ENCODE peak calls at places on chromosomes 2 and 18, in five cellular contexts. W is colonic mucosa, L is A549, X is endothelial cell of umbilical vein, D is dorsolateral prefrontal cortex. N is an unnamed sample.
A peak's percentile ranks its signal among the peaks of the same experiment; 100 is the strongest.

GRCh38 chr2:38336619-38337018 is 40.5 kb downstream of the ATL2 start:
- DNase-seq in L (no peak), W (no peak), D (no peak), X (no peak), N (no peak)

GRCh38 chr2:173652731-173653426 is 298.2 kb downstream of the CDCA7 start:
- DNase-seq in X (peak; percentile 18), D (no peak), W (no peak), L (peak; percentile 83), N (no peak)

GRCh38 chr18:24683965-24684364 is 223.5 kb downstream of the HRH4 start:
- DNase-seq in W (no peak), L (no peak), X (no peak), D (no peak), N (no peak)

GRCh38 chr2:232061265-232061664 is 99.8 kb downstream of the DIS3L2 start:
- DNase-seq in L (no peak), X (peak; percentile 55), D (no peak), W (no peak), N (no peak)

GRCh38 chr2:15040429-15041084 is 408.0 kb downstream of the LRATD1 start:
- DNase-seq in D (no peak), L (no peak), W (no peak), X (no peak), N (no peak)

GRCh38 chr18:74587446-74587845 is 10.2 kb upstream of the ZNF407 start:
- DNase-seq in W (no peak), D (no peak), X (no peak), L (no peak), N (no peak)

GRCh38 chr2:143694335-143694734 is 565.1 kb downstream of the ARHGAP15 start:
- DNase-seq in X (no peak), L (no peak), D (no peak), W (no peak), N (no peak)

GRCh38 chr2:63719052-63719451 is 122.6 kb upstream of the UGP2 start:
- DNase-seq in W (no peak), D (no peak), L (no peak), X (no peak), N (no peak)

GRCh38 chr2:159249955-159250723 is 36.4 kb downstream of the WDSUB1 start:
- DNase-seq in W (peak; percentile 75), L (no peak), D (peak; percentile 53), X (peak; percentile 88), N (no peak)

GRCh38 chr2:233965032-233965614 is 48.0 kb downstream of the TRPM8 start:
- DNase-seq in L (no peak), D (no peak), X (no peak), W (no peak), N (no peak)

GRCh38 chr2:26182441-26182840 is 9.6 kb downstream of the GAREM2 start:
- DNase-seq in D (no peak), X (no peak), W (no peak), L (no peak), N (no peak)

GRCh38 chr2:105999590-105999989 is 194.5 kb downstream of the UXS1 start:
- DNase-seq in L (no peak), X (no peak), D (no peak), W (no peak), N (no peak)

GRCh38 chr18:44579745-44580144 is 100.9 kb upstream of the SETBP1 start:
- DNase-seq in D (no peak), X (no peak), L (no peak), W (no peak), N (no peak)

GRCh38 chr2:48398285-48399135 is 131.4 kb upstream of the STON1 start:
- DNase-seq in L (no peak), W (no peak), D (no peak), X (no peak), N (no peak)

GRCh38 chr18:78128004-78128403 is 851.6 kb upstream of the SALL3 start:
- DNase-seq in L (no peak), W (no peak), X (no peak), D (no peak), N (no peak)

GRCh38 chr2:176907341-176907740 is 305.3 kb upstream of the HNRNPA3 start:
- DNase-seq in L (no peak), W (no peak), D (no peak), X (no peak), N (no peak)

GRCh38 chr2:176913955-176914354 is 298.6 kb upstream of the HNRNPA3 start:
- DNase-seq in D (no peak), W (no peak), X (no peak), L (no peak), N (no peak)

GRCh38 chr2:176910828-176911227 is 301.8 kb upstream of the HNRNPA3 start:
- DNase-seq in W (no peak), D (no peak), X (no peak), L (no peak), N (no peak)
- H3K4me3 ChIP-seq in W (no peak overlapping the region), D (no peak overlapping the region), X (no peak overlapping the region), L (no peak overlapping the region), N (no peak overlapping the region)

DNA sequence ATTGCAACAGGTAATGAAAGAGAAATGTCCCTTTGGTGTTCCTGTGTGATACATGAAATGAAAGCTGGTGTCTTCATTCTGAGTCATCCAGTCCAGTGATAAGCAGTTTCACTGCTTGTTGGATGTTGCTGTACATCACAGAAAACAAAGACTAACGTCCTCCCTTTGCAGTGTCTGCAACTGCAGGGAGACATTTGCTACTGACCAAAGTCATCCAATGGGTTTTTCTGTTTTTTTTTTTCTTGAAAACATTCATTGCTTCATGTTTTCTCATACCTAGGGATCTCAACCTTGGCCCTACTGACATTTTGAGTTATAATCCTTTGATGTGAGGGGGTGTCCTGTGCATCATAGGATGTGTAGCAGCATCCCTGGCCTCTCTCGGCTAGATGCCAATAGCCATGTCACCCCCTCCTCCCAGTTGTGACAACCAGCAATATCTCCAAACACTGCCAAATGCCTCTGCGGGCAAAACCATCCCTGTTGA is 63.6 kb upstream of the FZD5 start:
- DNase-seq in D (no peak), W (no peak), X (no peak), L (no peak), N (no peak)
- TF ChIP-seq CTCF in D (no peak), W (no peak), X (no peak), L (no peak), N (no peak)

GRCh38 chr2:237689569-237690131 is 62.3 kb downstream of the LRRFIP1 start:
- DNase-seq in D (no peak), L (no peak), X (no peak), W (peak; percentile 77), N (no peak)
- H3K4me3 ChIP-seq in D (no peak overlapping the region), L (no peak overlapping the region), X (no peak overlapping the region), W (no peak overlapping the region), N (no peak overlapping the region)

DNA sequence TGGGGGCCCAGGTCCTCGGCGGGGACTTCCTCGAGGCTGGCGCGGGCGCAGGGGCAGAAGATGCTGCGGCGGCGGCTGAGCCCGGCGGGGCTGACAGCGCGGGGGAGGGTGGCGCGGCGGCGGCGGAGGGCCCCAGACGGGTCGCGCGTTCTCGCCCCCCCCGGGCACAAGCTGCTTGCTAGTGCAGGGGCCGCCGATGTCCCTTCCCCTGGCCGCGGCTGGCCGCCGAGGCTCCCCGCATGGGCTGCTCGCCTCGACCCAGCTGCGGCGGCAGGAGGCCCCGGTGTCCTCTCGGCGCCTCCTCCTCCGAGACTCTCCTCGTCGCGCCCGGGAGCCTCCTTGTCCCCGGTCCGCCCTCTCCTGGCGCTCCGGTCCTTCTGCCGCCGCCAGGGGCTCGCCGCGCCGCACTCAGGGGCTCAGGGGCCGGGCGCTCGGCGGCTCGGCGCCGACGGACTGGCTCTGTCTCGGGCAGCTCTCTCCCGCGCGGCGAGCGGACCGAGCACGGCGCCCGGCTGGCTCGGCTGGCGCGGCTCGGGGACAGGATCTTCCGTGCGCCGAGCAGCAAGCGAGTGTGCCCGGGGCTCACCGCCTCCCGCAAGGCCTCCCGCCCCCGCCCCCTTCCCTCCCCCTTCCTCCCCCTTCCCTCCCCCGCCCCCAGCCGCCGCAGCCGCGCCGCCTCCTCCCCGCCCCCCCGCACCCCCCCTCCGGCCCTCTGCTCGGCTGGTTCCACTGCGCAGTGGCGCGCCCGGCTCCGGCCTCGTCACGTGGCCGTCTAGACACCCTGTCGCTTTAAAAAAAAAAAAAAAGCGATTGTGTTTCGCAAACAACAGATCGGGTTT is 902 bp upstream of the SMAD7 start:
- DNase-seq in X (peak; percentile 91), W (peak; percentile 83), L (no peak), D (peak; percentile 70), N (peak; percentile 42)
- TF ChIP-seq CTCF in X (no peak), W (no peak), L (no peak), D (no peak), N (peak; percentile 39)

DNA sequence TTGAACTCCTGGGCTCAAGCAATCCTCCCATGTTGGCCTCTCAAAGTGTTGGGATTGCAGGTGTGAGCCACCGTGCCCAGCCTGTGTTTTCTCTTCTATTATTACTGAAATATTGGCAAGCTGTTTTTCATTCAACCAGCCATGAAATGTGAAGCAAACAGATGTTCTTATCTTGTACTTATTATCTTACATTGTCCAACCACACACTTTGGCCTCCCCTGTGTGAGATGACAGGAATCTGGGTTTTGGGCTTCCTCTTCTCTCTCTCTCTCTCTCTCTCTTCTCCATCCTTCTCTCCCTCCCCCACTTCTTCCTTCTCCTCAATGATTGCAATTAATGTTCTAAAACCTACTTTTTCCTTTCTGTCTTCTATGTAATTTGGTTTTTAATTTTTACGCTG is 33.1 kb downstream of the RAMP1 start:
- DNase-seq in W (no peak), X (no peak), D (no peak), L (no peak), N (no peak)
- H3K4me3 ChIP-seq in W (no peak overlapping the region), X (no peak overlapping the region), D (no peak overlapping the region), L (no peak overlapping the region), N (no peak overlapping the region)

GRCh38 chr18:45690975-45691815 is 32.8 kb upstream of the SLC14A1 start:
- DNase-seq in L (peak; percentile 31), X (peak; percentile 71), W (peak; percentile 75), D (peak; percentile 80), N (peak; percentile 2)
- TF ChIP-seq CTCF in L (peak; percentile 79), X (peak; percentile 71), W (peak; percentile 70), D (peak; percentile 86), N (peak; percentile 45)

GRCh38 chr2:156959481-156959880 is 298.0 kb upstream of the GALNT5 start:
- DNase-seq in L (no peak), W (no peak), D (no peak), X (no peak), N (no peak)
- H3K4me3 ChIP-seq in L (no peak overlapping the region), W (no peak overlapping the region), D (no peak overlapping the region), X (no peak overlapping the region), N (no peak overlapping the region)

DNA sequence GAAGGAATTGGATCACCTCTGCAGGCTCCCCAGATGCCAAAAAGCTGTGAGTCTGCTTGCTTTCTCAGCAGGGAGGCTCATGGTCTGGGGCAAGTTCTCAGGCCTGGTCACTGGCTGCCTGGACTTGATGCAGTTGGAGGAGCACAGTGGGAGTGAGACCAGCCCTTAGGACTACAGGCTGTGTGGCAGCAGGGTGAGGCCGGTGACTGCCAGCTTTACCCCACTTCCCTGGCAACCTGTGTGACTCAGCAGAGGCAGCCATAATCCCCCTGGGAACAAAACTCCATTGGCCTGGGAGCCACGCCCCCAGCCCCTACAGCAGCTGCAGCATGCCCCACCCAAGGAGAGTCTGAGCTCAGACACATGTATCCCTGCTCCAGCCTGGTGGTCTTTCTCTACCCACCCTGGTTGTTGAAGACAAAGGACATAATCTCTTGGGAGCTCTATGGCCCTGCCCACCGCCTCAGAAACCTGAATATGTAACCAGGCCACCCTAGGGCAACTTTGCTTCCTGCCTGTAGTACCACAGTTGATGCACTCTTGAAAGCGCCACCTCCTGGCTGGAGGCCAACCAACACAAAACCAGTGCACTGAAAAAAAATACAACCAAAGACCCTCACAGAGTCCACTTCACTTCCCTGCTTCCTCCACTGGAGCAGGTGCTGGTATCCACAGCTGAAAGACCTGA is 106.8 kb upstream of the SPATS2L start:
- DNase-seq in D (no peak), W (no peak), L (no peak), X (no peak), N (no peak)
- TF ChIP-seq CTCF in D (no peak), W (no peak), L (no peak), X (no peak), N (no peak)